ENCODE peak calls at places on chromosomes 16 and 17, in seven cellular contexts. V is NB4, R is Caco-2, X is OCI-LY7, Y is A549, W is adrenal gland, B is Peyer's patch. E is an unnamed sample.
A peak's percentile ranks its signal among the peaks of the same experiment; 100 is the strongest.

GRCh38 chr16:397736-398332 is 835 bp downstream of the NME4 start:
- DNase-seq in V (no peak), R (peak; percentile 30), X (peak; percentile 59), Y (peak; percentile 86), W (peak; percentile 91), B (peak; percentile 79), E (no peak)

GRCh38 chr16:20806168-20807050 is at the start of the genes ERI2 and REXO5:
- DNase-seq in V (peak; percentile 97), R (peak; percentile 92), X (peak; percentile 88), Y (peak; percentile 89), W (peak; percentile 96), B (peak; percentile 94), E (no peak)

GRCh38 chr16:87297918-87298631 is 19.1 kb downstream of the C16orf95 start:
- DNase-seq in V (peak; percentile 53), R (peak; percentile 43), X (peak; percentile 67), Y (peak; percentile 68), W (no peak), B (peak; percentile 57), E (no peak)

GRCh38 chr16:72875291-72876036 is 172.5 kb downstream of the ZFHX3 start:
- DNase-seq in V (peak; percentile 30), R (peak; percentile 87), X (no peak), Y (no peak), W (no peak), B (no peak), E (no peak)

GRCh38 chr17:49450735-49451134 is 36.1 kb upstream of the PHB1 start:
- DNase-seq in V (peak; percentile 67), R (no peak), X (peak; percentile 34), Y (no peak), W (no peak), B (no peak), E (peak; percentile 53)

GRCh38 chr16:84579936-84580335 is 37.9 kb downstream of the COTL1 start:
- DNase-seq in V (no peak), R (no peak), X (no peak), Y (no peak), W (no peak), B (no peak), E (no peak)

GRCh38 chr16:55012793-55013192 is 82.1 kb downstream of the IRX5 start:
- DNase-seq in V (no peak), R (no peak), X (no peak), Y (no peak), W (no peak), B (no peak), E (no peak)

GRCh38 chr16:4909825-4910224 is 27.1 kb downstream of the PPL start:
- DNase-seq in V (peak; percentile 25), R (no peak), X (no peak), Y (no peak), W (no peak), B (no peak), E (no peak)

GRCh38 chr16:87979352-87979751 is 28.1 kb downstream of the BANP start:
- DNase-seq in V (no peak), R (no peak), X (no peak), Y (no peak), W (no peak), B (no peak), E (no peak)

GRCh38 chr16:88505405-88506082 is 52.5 kb downstream of the ZFPM1 start:
- DNase-seq in V (peak; percentile 32), R (no peak), X (peak; percentile 79), Y (peak; percentile 69), W (peak; percentile 43), B (peak; percentile 92), E (peak; percentile 85)

GRCh38 chr16:47848481-47849109 is 307.2 kb downstream of the ABCC12 start:
- DNase-seq in V (no peak), R (no peak), X (no peak), Y (no peak), W (no peak), B (no peak), E (no peak)

GRCh38 chr16:74320707-74321106 is 24.1 kb downstream of the PSMD7 start:
- DNase-seq in V (no peak), R (no peak), X (no peak), Y (no peak), W (peak; percentile 87), B (no peak), E (no peak)

GRCh38 chr17:44925731-44926697 is 10.7 kb upstream of the GFAP start:
- DNase-seq in V (no peak), R (no peak), X (no peak), Y (no peak), W (no peak), B (no peak), E (no peak)

GRCh38 chr16:5678371-5678770 is 580.8 kb upstream of the EEF2KMT start:
- DNase-seq in V (peak; percentile 45), R (peak; percentile 9), X (no peak), Y (no peak), W (no peak), B (no peak), E (peak; percentile 24)

GRCh38 chr16:68035227-68035626 is 12.1 kb downstream of the DUS2 start:
- DNase-seq in V (no peak), R (no peak), X (no peak), Y (no peak), W (no peak), B (no peak), E (no peak)

GRCh38 chr16:68041783-68042182 is 18.7 kb downstream of the DUS2 start:
- DNase-seq in V (peak; percentile 49), R (no peak), X (no peak), Y (no peak), W (no peak), B (no peak), E (no peak)

GRCh38 chr16:68037820-68038597 is 14.9 kb downstream of the DUS2 start:
- DNase-seq in V (no peak), R (no peak), X (peak; percentile 73), Y (no peak), W (no peak), B (no peak), E (no peak)

DNA sequence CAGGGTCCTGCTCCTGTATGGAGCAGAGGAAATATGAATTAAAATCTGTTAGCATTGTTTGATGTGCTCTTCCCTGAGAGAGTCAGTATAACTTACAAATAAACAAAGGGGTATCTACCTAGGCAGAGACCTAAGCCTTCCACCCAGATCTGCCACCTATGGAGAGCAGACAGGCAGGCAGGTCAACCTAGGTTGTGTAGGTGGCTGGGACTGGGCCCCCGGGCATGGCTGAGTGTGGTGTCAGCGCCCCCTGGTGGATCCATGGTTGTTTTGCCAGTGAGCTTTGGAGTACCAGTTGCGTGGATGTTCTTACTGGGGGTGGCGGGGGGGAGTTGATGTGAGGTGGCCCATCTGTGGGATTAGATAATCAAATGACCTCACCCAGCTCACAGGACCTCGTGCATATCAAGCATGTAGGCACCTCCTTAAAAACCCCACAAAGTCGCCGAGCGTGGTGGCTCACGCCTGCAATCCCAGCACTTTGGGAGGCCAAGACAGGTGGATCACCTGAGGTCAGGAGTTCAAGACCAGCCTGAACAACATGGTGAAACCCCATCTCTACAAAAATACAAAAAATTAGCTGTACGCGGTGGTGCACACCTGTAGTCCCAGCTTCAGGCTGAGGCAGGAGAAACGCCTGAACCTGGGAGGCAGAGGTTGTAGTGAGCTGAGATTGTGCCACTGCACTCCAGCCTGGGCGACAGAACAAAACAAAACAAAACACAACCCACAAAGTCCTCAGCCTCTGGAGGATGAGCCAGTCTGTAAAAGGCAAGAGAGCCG is 17.6 kb downstream of the DUS2 start:
- DNase-seq in V (peak; percentile 86), R (peak; percentile 92), X (peak; percentile 88), Y (peak; percentile 80), W (peak; percentile 80), B (peak; percentile 95), E (peak; percentile 63)
- H3K4me3 ChIP-seq in V (no peak overlapping the region), R (no peak overlapping the region), X (no peak overlapping the region), Y (no peak overlapping the region), W (no peak overlapping the region), B (no peak overlapping the region), E (no peak overlapping the region)

DNA sequence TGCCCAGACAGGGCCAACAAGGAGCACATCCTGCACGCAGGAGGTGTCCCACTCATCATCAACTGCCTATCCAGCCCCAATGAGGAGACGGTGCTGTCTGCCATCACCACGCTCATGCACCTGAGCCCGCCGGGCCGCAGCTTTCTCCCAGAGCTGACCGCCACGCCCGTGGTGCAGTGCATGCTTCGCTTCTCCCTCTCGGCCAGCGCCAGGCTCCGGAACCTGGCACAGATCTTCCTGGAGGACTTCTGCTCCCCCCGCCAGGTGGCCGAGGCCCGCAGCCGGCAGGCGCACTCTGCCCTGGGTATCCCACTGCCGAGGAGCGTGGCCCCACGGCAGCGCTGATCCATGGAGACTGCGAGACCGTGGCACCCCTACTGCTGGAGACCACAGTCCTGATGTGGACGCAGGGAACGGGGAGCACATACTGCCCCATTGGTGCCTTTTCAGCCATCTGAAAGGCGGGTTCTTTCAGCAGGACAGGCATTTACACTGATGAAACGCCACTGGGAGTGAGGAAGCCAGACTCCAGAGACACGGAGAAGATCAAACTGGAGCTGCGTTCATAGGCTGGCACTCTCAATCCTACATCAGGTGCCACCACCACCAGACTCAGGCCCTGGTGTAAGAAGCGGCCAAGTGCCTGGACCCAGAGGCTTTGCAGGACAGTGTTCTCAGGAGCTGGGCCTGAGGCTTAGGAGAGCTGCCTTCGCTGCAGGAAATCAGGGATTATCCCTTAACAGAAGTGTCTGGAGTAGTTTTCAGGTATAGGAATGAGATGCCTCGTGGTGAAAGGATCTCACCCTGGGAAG is 2.6 kb downstream of the NT5C start:
- DNase-seq in V (no peak), R (no peak), X (no peak), Y (no peak), W (no peak), B (no peak), E (no peak)
- H3K4me3 ChIP-seq in V (no peak overlapping the region), R (no peak overlapping the region), X (no peak overlapping the region), Y (no peak overlapping the region), W (no peak overlapping the region), B (no peak overlapping the region), E (no peak overlapping the region)

GRCh38 chr17:81481815-81482505 is 30.6 kb downstream of the ACTG1 start:
- DNase-seq in V (no peak), R (no peak), X (no peak), Y (no peak), W (no peak), B (no peak), E (no peak)

GRCh38 chr17:81482673-81483072 is 29.9 kb downstream of the ACTG1 start:
- DNase-seq in V (no peak), R (no peak), X (no peak), Y (no peak), W (no peak), B (no peak), E (no peak)

GRCh38 chr17:81479672-81480071 is 32.9 kb downstream of the ACTG1 start:
- DNase-seq in V (no peak), R (no peak), X (no peak), Y (no peak), W (no peak), B (no peak), E (no peak)

GRCh38 chr17:81480140-81480917 is 32.3 kb downstream of the ACTG1 start:
- DNase-seq in V (no peak), R (no peak), X (no peak), Y (no peak), W (peak; percentile 92), B (no peak), E (no peak)

GRCh38 chr17:81481011-81481799 is 31.4 kb downstream of the ACTG1 start:
- DNase-seq in V (no peak), R (no peak), X (no peak), Y (peak; percentile 87), W (peak; percentile 78), B (peak; percentile 78), E (peak; percentile 70)
- H3K4me3 ChIP-seq in V (no peak overlapping the region), R (no peak overlapping the region), X (no peak overlapping the region), Y (peak overlapping the region; percentile 43), W (no peak overlapping the region), B (peak overlapping the region; percentile 49), E (peak overlapping the region; percentile 66)

DNA sequence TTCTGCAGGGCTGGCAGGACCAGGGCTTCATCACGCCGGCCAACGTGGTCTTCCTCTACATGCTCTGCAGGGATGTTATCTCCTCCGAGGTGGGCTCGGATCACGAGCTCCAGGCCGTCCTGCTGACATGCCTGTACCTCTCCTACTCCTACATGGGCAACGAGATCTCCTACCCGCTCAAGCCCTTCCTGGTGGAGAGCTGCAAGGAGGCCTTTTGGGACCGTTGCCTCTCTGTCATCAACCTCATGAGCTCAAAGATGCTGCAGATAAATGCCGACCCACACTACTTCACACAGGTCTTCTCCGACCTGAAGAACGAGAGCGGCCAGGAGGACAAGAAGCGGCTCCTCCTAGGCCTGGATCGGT is 1.4 kb downstream of the CDK5R1 start:
- DNase-seq in V (no peak), R (no peak), X (no peak), Y (no peak), W (no peak), B (no peak), E (no peak)
- H3K4me3 ChIP-seq in V (no peak overlapping the region), R (peak overlapping the region; percentile 77), X (no peak overlapping the region), Y (no peak overlapping the region), W (no peak overlapping the region), B (peak overlapping the region; percentile 86), E (no peak overlapping the region)